ENCODE peak calls at places on chromosomes 7 and 10, in five cellular contexts. Z is A549, E is HepG2, B is H1, Y is K562. P is an unnamed sample.

GRCh38 chr7:35331730-35332678 is 78.1 kb upstream of the TBX20 start:
- DNase-seq in Z (no peak), E (no peak), B (no peak), Y (no peak), P (no peak)

GRCh38 chr10:63767512-63767911 is 246.3 kb downstream of the REEP3 start:
- DNase-seq in Y (no peak), B (no peak), Z (no peak), E (peak; percentile 4), P (peak; percentile 70)

GRCh38 chr7:155003215-155003999 is 483 bp upstream of the PAXIP1 start:
- DNase-seq in Y (peak; percentile 99), Z (peak; percentile 85), B (no peak), E (peak; percentile 63), P (peak; percentile 71)

GRCh38 chr10:129958686-129959543 is 5.2 kb downstream of the EBF3 start:
- DNase-seq in Y (no peak), B (no peak), E (no peak), Z (no peak), P (no peak)

GRCh38 chr7:31049001-31049765 is 2.9 kb upstream of the ADCYAP1R1 start:
- DNase-seq in E (no peak), Y (no peak), B (no peak), Z (no peak), P (no peak)

GRCh38 chr10:33234779-33235178 is 99.7 kb downstream of the NRP1 start:
- DNase-seq in B (no peak), Z (no peak), Y (no peak), E (no peak), P (peak; percentile 87)

GRCh38 chr10:75432176-75432575 is 752 bp downstream of the LRMDA start:
- DNase-seq in E (peak; percentile 43), B (no peak), Z (no peak), Y (no peak), P (no peak)

GRCh38 chr7:98879198-98879988 is 1.1 kb downstream of the TRRAP start:
- DNase-seq in Z (peak; percentile 36), E (peak; percentile 72), Y (peak; percentile 41), B (no peak), P (no peak)

GRCh38 chr7:135712796-135713195 is 15.2 kb downstream of the SLC13A4 start:
- DNase-seq in B (no peak), Z (no peak), Y (no peak), E (no peak), P (peak; percentile 61)

GRCh38 chr7:66920256-66920655 is 769 bp upstream of the TMEM248 start:
- DNase-seq in B (no peak), Y (peak; percentile 14), E (no peak), Z (no peak), P (no peak)

GRCh38 chr10:101065479-101066145 is 3.8 kb downstream of the KAZALD1 start:
- DNase-seq in Z (no peak), Y (no peak), E (no peak), B (no peak), P (no peak)

GRCh38 chr7:139299296-139299695 is 41.8 kb upstream of the FMC1 start:
- DNase-seq in Y (no peak), B (no peak), Z (no peak), E (peak; percentile 43), P (no peak)

GRCh38 chr7:45130910-45131309 is 19.4 kb upstream of the TBRG4 start:
- DNase-seq in E (no peak), B (no peak), Y (no peak), Z (no peak), P (no peak)

GRCh38 chr7:45132708-45133320 is 21.3 kb upstream of the TBRG4 start:
- DNase-seq in E (no peak), B (no peak), Z (no peak), Y (no peak), P (no peak)

GRCh38 chr7:45129906-45130305 is 18.4 kb upstream of the TBRG4 start:
- DNase-seq in Y (no peak), E (no peak), Z (no peak), B (no peak), P (no peak)

GRCh38 chr7:45133352-45133751 is 21.9 kb upstream of the TBRG4 start:
- DNase-seq in E (no peak), B (no peak), Z (no peak), Y (no peak), P (no peak)

DNA sequence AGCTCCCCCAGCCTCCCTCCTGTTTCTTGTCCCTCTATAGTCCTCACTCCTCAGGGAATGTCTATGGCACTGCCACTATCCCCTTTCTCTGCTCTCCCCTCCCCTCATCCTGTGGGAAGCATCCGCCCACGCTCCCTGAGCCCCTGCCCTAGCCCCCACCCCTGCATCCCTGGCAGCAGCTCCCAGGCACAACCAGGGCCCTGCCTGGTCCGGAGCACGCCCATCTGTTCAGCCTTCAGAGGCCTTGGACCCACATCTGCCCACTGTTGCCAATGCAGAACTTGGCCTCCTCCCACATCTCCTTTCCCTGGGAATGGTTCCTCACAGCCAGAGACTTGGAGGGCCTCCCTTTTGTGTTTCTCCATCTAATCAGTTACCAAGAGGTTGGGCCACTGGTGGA is 20.4 kb upstream of the TBRG4 start:
- DNase-seq in B (no peak), Y (no peak), Z (no peak), E (no peak), P (no peak)
- TF ChIP-seq JUN in B (no peak), Y (no peak), Z (no peak), E (no peak), P (no peak)

GRCh38 chr10:132961420-132961803 is 19.0 kb upstream of the CFAP46 start:
- DNase-seq in B (no peak), Z (no peak), Y (no peak), E (no peak), P (no peak)

GRCh38 chr10:132961864-132962622 is 19.7 kb upstream of the CFAP46 start:
- DNase-seq in Y (no peak), E (peak; percentile 37), Z (peak; percentile 31), B (peak; percentile 70), P (peak; percentile 74)

GRCh38 chr10:132960071-132960472 is 17.7 kb upstream of the CFAP46 start:
- DNase-seq in Z (no peak), Y (no peak), E (no peak), B (no peak), P (no peak)

GRCh38 chr10:132959296-132959961 is 17.1 kb upstream of the CFAP46 start:
- DNase-seq in Y (no peak), B (no peak), Z (no peak), E (no peak), P (no peak)

GRCh38 chr10:132960651-132961419 is 18.5 kb upstream of the CFAP46 start:
- DNase-seq in Y (no peak), B (no peak), E (no peak), Z (no peak), P (no peak)
- H3K4me2 ChIP-seq in Y (no peak overlapping the region), B (no peak overlapping the region), E (no peak overlapping the region), Z (no peak overlapping the region), P (no peak overlapping the region)

GRCh38 chr10:127216284-127216683 is 19.9 kb upstream of the INSYN2A start:
- DNase-seq in Y (no peak), Z (no peak), B (no peak), E (no peak), P (no peak)

GRCh38 chr10:127207081-127207480 is 10.7 kb upstream of the INSYN2A start:
- DNase-seq in B (no peak), Y (no peak), Z (no peak), E (no peak), P (no peak)

GRCh38 chr10:127216786-127217185 is 20.4 kb upstream of the INSYN2A start:
- DNase-seq in B (no peak), E (no peak), Z (no peak), Y (no peak), P (no peak)

GRCh38 chr10:127215882-127216281 is 19.5 kb upstream of the INSYN2A start:
- DNase-seq in Y (no peak), B (no peak), Z (no peak), E (no peak), P (no peak)

GRCh38 chr10:127210936-127211335 is 14.5 kb upstream of the INSYN2A start:
- DNase-seq in Y (no peak), B (no peak), Z (no peak), E (no peak), P (no peak)
- TF ChIP-seq JUN in Y (no peak), B (no peak), Z (no peak), E (no peak), P (no peak)

GRCh38 chr10:124737708-124738107 is 6.5 kb downstream of the FAM53B start:
- DNase-seq in E (no peak), Z (no peak), B (no peak), Y (no peak), P (no peak)
- H3K4me2 ChIP-seq in E (no peak overlapping the region), Z (no peak overlapping the region), B (peak overlapping the region; percentile 22), Y (no peak overlapping the region), P (no peak overlapping the region)

DNA sequence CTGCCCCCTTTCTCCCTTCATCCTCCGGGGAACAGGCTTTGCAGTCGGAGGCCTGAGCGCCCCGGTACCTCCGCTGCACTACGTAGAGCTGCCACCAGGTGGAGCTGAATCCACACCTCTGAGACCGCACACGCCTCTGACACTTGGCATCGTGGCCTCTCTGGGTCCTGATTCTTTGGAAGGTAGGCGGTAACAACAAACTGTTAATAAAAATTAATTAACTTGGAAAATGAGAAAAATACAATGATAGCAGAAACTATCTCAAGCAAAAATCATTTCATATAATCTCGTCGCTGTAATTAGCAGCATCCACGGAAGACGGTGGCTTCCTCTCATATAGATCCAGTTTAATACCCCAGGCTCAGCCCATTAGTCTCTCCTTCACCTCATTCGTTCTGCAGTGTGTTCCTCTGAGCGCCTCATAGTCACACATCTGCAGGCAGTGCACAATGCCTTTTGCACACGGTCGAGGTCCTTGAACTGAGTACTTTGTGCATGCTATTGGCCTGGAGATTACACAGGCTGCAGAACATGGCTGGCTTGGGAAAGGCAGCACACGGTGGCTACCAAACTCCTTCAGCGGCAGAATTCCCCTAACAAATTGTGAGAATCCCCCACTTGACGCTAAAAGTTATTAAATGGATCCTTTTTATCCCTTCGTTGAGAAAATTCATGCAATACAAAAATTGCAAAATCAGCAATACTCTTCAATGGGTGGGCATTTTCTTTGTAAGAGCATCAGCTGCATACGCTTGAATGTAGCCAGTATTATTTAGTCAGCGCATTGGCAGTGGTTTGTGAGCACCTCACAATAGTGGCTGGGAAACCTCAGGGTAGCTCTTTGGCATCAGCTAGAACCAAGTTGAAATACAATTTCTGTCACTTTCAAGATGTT is 18.7 kb downstream of the OR9A2 start:
- DNase-seq in E (peak; percentile 41), Y (peak; percentile 94), B (peak; percentile 61), Z (peak; percentile 66), P (peak; percentile 62)
- TF ChIP-seq JUN in E (no peak), Y (no peak), B (no peak), Z (no peak), P (no peak)

DNA sequence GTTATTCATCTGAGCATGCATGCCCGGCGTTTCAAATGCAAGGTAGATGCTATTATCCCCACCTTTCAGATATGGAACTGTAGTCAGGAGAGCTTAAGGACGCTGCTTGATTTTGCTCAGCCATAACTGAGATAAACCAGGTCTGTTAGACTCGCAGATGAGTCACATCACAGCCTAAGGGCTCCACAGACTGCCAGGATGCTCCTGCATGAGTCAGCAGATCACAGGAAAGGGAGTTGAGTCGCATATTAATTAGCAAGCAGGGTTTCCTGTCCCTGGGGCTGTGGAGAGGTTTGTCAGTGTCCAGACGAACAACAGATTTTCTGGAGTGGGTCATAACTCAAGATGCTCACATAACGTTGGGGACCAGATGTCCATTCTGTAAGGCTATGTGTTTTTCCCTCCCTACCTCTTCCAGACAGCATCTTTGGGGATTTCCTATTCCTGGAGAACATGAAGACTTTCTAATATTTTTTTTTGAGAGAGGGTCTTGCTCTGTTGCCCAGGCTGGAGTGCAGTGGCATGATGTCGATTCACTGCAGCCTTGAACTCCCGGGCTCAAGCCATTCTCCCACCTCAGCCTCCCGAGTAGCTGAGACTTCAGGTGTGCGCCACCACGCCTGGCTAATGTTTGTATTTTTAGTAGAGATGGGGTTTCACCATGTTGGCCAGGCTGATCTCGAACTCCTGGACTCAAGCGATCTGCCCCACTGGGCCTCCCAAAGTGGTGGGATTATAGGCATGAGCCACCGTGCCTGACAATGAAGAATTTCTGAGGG is 36.7 kb downstream of the PFKFB3 start:
- DNase-seq in Y (peak; percentile 65), E (peak; percentile 65), B (no peak), Z (peak; percentile 98), P (peak; percentile 94)
- H3K4me2 ChIP-seq in Y (peak overlapping the region; percentile 9), E (no peak overlapping the region), B (no peak overlapping the region), Z (peak overlapping the region; percentile 47), P (peak overlapping the region; percentile 56)